ENCODE peak calls at places on chromosomes 11 and 22, in ten cellular contexts. One of them, this sample, is unnamed.

GRCh38 chr22:22545084-22545483 is 14.0 kb downstream of the PRAME start:
- DNase-seq in hepatic stellate cell: no peak
- DNase-seq in COR-L47: no peak
- DNase-seq in OCI-LY7: no peak
- DNase-seq in myocyte: no peak
- DNase-seq in NCI-H1105: no peak
- DNase-seq in effector CD4-positive, alpha-beta T cell: no peak
- DNase-seq in GM12865: no peak
- DNase-seq in mesenteric fat pad: no peak
- DNase-seq in left ventricle myocardium inferior: no peak
- DNase-seq in this sample: no peak

GRCh38 chr11:75495749-75496641 is 29.7 kb downstream of the GDPD5 start:
- DNase-seq in effector CD4-positive, alpha-beta T cell: no peak
- DNase-seq in OCI-LY7: no peak
- DNase-seq in NCI-H1105: no peak
- DNase-seq in mesenteric fat pad: no peak
- DNase-seq in myocyte: no peak
- DNase-seq in hepatic stellate cell: no peak
- DNase-seq in COR-L47: no peak
- DNase-seq in left ventricle myocardium inferior: no peak
- DNase-seq in GM12865: no peak
- DNase-seq in this sample: no peak

GRCh38 chr22:46589871-46590271 is 30.3 kb upstream of the GRAMD4 start:
- DNase-seq in OCI-LY7: no peak
- DNase-seq in myocyte: no peak
- DNase-seq in mesenteric fat pad: no peak
- DNase-seq in GM12865: no peak
- DNase-seq in hepatic stellate cell: no peak
- DNase-seq in effector CD4-positive, alpha-beta T cell: no peak
- DNase-seq in left ventricle myocardium inferior: no peak
- DNase-seq in NCI-H1105: no peak
- DNase-seq in COR-L47: no peak
- DNase-seq in this sample: no peak

GRCh38 chr11:123707206-123707605 is 34.3 kb downstream of the ZNF202 start:
- DNase-seq in COR-L47: no peak
- DNase-seq in myocyte: no peak
- DNase-seq in left ventricle myocardium inferior: no peak
- DNase-seq in mesenteric fat pad: no peak
- DNase-seq in hepatic stellate cell: no peak
- DNase-seq in effector CD4-positive, alpha-beta T cell: no peak
- DNase-seq in NCI-H1105: no peak
- DNase-seq in GM12865: no peak
- DNase-seq in OCI-LY7: no peak
- DNase-seq in this sample: no peak

GRCh38 chr11:88357323-88358039 is 19.9 kb upstream of the CTSC start:
- DNase-seq in effector CD4-positive, alpha-beta T cell: no peak
- DNase-seq in COR-L47: no peak
- DNase-seq in OCI-LY7: no peak
- DNase-seq in GM12865: peak
- DNase-seq in left ventricle myocardium inferior: no peak
- DNase-seq in myocyte: no peak
- DNase-seq in NCI-H1105: no peak
- DNase-seq in mesenteric fat pad: no peak
- DNase-seq in hepatic stellate cell: no peak
- DNase-seq in this sample: no peak

GRCh38 chr11:3215346-3216026 is 3.1 kb downstream of the MRGPRG start:
- DNase-seq in myocyte: no peak
- DNase-seq in COR-L47: no peak
- DNase-seq in left ventricle myocardium inferior: peak
- DNase-seq in mesenteric fat pad: no peak
- DNase-seq in OCI-LY7: no peak
- DNase-seq in NCI-H1105: no peak
- DNase-seq in hepatic stellate cell: no peak
- DNase-seq in GM12865: no peak
- DNase-seq in effector CD4-positive, alpha-beta T cell: no peak
- DNase-seq in this sample: no peak

GRCh38 chr11:391117-392017 is 2.6 kb upstream of the PKP3 start:
- DNase-seq in NCI-H1105: no peak
- DNase-seq in GM12865: no peak
- DNase-seq in myocyte: no peak
- DNase-seq in OCI-LY7: no peak
- DNase-seq in COR-L47: no peak
- DNase-seq in effector CD4-positive, alpha-beta T cell: no peak
- DNase-seq in hepatic stellate cell: no peak
- DNase-seq in left ventricle myocardium inferior: no peak
- DNase-seq in mesenteric fat pad: no peak
- DNase-seq in this sample: no peak

GRCh38 chr22:25484498-25484897 is 80.0 kb upstream of the GRK3 start:
- DNase-seq in NCI-H1105: no peak
- DNase-seq in OCI-LY7: no peak
- DNase-seq in effector CD4-positive, alpha-beta T cell: no peak
- DNase-seq in myocyte: no peak
- DNase-seq in mesenteric fat pad: no peak
- DNase-seq in GM12865: no peak
- DNase-seq in left ventricle myocardium inferior: no peak
- DNase-seq in hepatic stellate cell: no peak
- DNase-seq in COR-L47: no peak
- DNase-seq in this sample: no peak

GRCh38 chr22:42621505-42622002 is 6.9 kb upstream of the POLDIP3 start:
- DNase-seq in mesenteric fat pad: no peak
- DNase-seq in hepatic stellate cell: peak
- DNase-seq in COR-L47: peak
- DNase-seq in OCI-LY7: peak
- DNase-seq in GM12865: peak
- DNase-seq in myocyte: peak
- DNase-seq in effector CD4-positive, alpha-beta T cell: peak
- DNase-seq in left ventricle myocardium inferior: peak
- DNase-seq in NCI-H1105: peak
- DNase-seq in this sample: peak

GRCh38 chr22:18154821-18155390 is 4.9 kb downstream of the USP18 start:
- DNase-seq in COR-L47: no peak
- DNase-seq in myocyte: peak
- DNase-seq in left ventricle myocardium inferior: no peak
- DNase-seq in mesenteric fat pad: no peak
- DNase-seq in NCI-H1105: no peak
- DNase-seq in OCI-LY7: no peak
- DNase-seq in GM12865: no peak
- DNase-seq in effector CD4-positive, alpha-beta T cell: no peak
- DNase-seq in hepatic stellate cell: no peak
- DNase-seq in this sample: no peak

GRCh38 chr11:1574256-1575242 is 2.5 kb upstream of the DUSP8 start:
- DNase-seq in hepatic stellate cell: peak
- DNase-seq in myocyte: peak
- DNase-seq in left ventricle myocardium inferior: peak
- DNase-seq in effector CD4-positive, alpha-beta T cell: peak
- DNase-seq in OCI-LY7: peak
- DNase-seq in GM12865: peak
- DNase-seq in mesenteric fat pad: no peak
- DNase-seq in COR-L47: peak
- DNase-seq in NCI-H1105: peak
- DNase-seq in this sample: peak

GRCh38 chr11:76152741-76153608 is 53.3 kb downstream of the WNT11 start:
- DNase-seq in GM12865: peak
- DNase-seq in left ventricle myocardium inferior: no peak
- DNase-seq in mesenteric fat pad: peak
- DNase-seq in OCI-LY7: peak
- DNase-seq in effector CD4-positive, alpha-beta T cell: no peak
- DNase-seq in COR-L47: no peak
- DNase-seq in myocyte: no peak
- DNase-seq in NCI-H1105: no peak
- DNase-seq in hepatic stellate cell: no peak
- DNase-seq in this sample: no peak

GRCh38 chr11:118651820-118652219 is 27.6 kb downstream of the TREH start:
- DNase-seq in hepatic stellate cell: no peak
- DNase-seq in left ventricle myocardium inferior: no peak
- DNase-seq in myocyte: no peak
- DNase-seq in mesenteric fat pad: no peak
- DNase-seq in effector CD4-positive, alpha-beta T cell: no peak
- DNase-seq in COR-L47: no peak
- DNase-seq in NCI-H1105: no peak
- DNase-seq in GM12865: no peak
- DNase-seq in OCI-LY7: no peak
- DNase-seq in this sample: no peak

GRCh38 chr11:11572386-11572785 is 49.4 kb downstream of the GALNT18 start:
- DNase-seq in left ventricle myocardium inferior: no peak
- DNase-seq in OCI-LY7: no peak
- DNase-seq in NCI-H1105: no peak
- DNase-seq in myocyte: no peak
- DNase-seq in mesenteric fat pad: no peak
- DNase-seq in hepatic stellate cell: no peak
- DNase-seq in effector CD4-positive, alpha-beta T cell: no peak
- DNase-seq in COR-L47: no peak
- DNase-seq in GM12865: no peak
- DNase-seq in this sample: no peak

GRCh38 chr11:63534076-63534475 is 2.5 kb upstream of the PLAAT4 start:
- DNase-seq in myocyte: no peak
- DNase-seq in effector CD4-positive, alpha-beta T cell: no peak
- DNase-seq in mesenteric fat pad: no peak
- DNase-seq in GM12865: no peak
- DNase-seq in OCI-LY7: no peak
- DNase-seq in hepatic stellate cell: no peak
- DNase-seq in NCI-H1105: no peak
- DNase-seq in left ventricle myocardium inferior: no peak
- DNase-seq in COR-L47: no peak
- DNase-seq in this sample: no peak

GRCh38 chr11:65116370-65117205 is 913 bp downstream of the ZNHIT2 start:
- DNase-seq in effector CD4-positive, alpha-beta T cell: peak
- DNase-seq in mesenteric fat pad: no peak
- DNase-seq in GM12865: peak
- DNase-seq in COR-L47: peak
- DNase-seq in left ventricle myocardium inferior: no peak
- DNase-seq in OCI-LY7: peak
- DNase-seq in hepatic stellate cell: no peak
- DNase-seq in myocyte: peak
- DNase-seq in NCI-H1105: peak
- DNase-seq in this sample: no peak

GRCh38 chr11:20213790-20214189 is 53.5 kb upstream of the DBX1 start:
- DNase-seq in hepatic stellate cell: no peak
- DNase-seq in left ventricle myocardium inferior: no peak
- DNase-seq in OCI-LY7: no peak
- DNase-seq in GM12865: peak
- DNase-seq in COR-L47: no peak
- DNase-seq in NCI-H1105: peak
- DNase-seq in mesenteric fat pad: no peak
- DNase-seq in effector CD4-positive, alpha-beta T cell: no peak
- DNase-seq in myocyte: no peak
- DNase-seq in this sample: no peak

GRCh38 chr11:64864135-64864472 is 14.3 kb downstream of the EHD1 start:
- DNase-seq in hepatic stellate cell: no peak
- DNase-seq in myocyte: no peak
- DNase-seq in mesenteric fat pad: no peak
- DNase-seq in COR-L47: no peak
- DNase-seq in effector CD4-positive, alpha-beta T cell: no peak
- DNase-seq in OCI-LY7: no peak
- DNase-seq in GM12865: peak
- DNase-seq in left ventricle myocardium inferior: no peak
- DNase-seq in NCI-H1105: no peak
- DNase-seq in this sample: no peak

GRCh38 chr11:61267437-61267841 is 26.5 kb downstream of the PGA5 start:
- DNase-seq in OCI-LY7: no peak
- DNase-seq in mesenteric fat pad: no peak
- DNase-seq in NCI-H1105: no peak
- DNase-seq in effector CD4-positive, alpha-beta T cell: no peak
- DNase-seq in left ventricle myocardium inferior: no peak
- DNase-seq in COR-L47: no peak
- DNase-seq in GM12865: no peak
- DNase-seq in hepatic stellate cell: no peak
- DNase-seq in myocyte: no peak
- DNase-seq in this sample: no peak

GRCh38 chr11:57203359-57203758 is 21.6 kb downstream of the LRRC55 start:
- DNase-seq in myocyte: peak
- DNase-seq in NCI-H1105: no peak
- DNase-seq in GM12865: no peak
- DNase-seq in hepatic stellate cell: no peak
- DNase-seq in left ventricle myocardium inferior: peak
- DNase-seq in OCI-LY7: no peak
- DNase-seq in COR-L47: no peak
- DNase-seq in effector CD4-positive, alpha-beta T cell: no peak
- DNase-seq in mesenteric fat pad: no peak
- DNase-seq in this sample: no peak

This sample was measured in T1000.